ENCODE peak calls at places on chromosomes 1 and 21, in six cellular contexts. One of them, this sample, is unnamed.

GRCh38 chr1:76680676-76681075 is 186.6 kb upstream of the ST6GALNAC5 start:
- DNase-seq in GM12864: no peak
- DNase-seq in Panc1: no peak
- DNase-seq in uterus: no peak
- DNase-seq in retinal pigment epithelial cell: no peak
- DNase-seq in ascending aorta: no peak
- DNase-seq in this sample: no peak

GRCh38 chr1:52288286-52288685 is 77.7 kb downstream of the CC2D1B start:
- DNase-seq in ascending aorta: no peak
- DNase-seq in Panc1: no peak
- DNase-seq in uterus: no peak
- DNase-seq in retinal pigment epithelial cell: peak
- DNase-seq in GM12864: no peak
- DNase-seq in this sample: no peak

GRCh38 chr1:75514270-75514669 is 96.6 kb downstream of the SLC44A5 start:
- DNase-seq in uterus: no peak
- DNase-seq in Panc1: no peak
- DNase-seq in ascending aorta: no peak
- DNase-seq in retinal pigment epithelial cell: no peak
- DNase-seq in GM12864: no peak
- DNase-seq in this sample: no peak

GRCh38 chr21:14972678-14973077 is 92.1 kb downstream of the NRIP1 start:
- DNase-seq in retinal pigment epithelial cell: no peak
- DNase-seq in uterus: no peak
- DNase-seq in GM12864: no peak
- DNase-seq in Panc1: no peak
- DNase-seq in ascending aorta: no peak
- DNase-seq in this sample: no peak

GRCh38 chr1:196563768-196564167 is 44.5 kb downstream of the KCNT2 start:
- DNase-seq in Panc1: no peak
- DNase-seq in uterus: no peak
- DNase-seq in GM12864: no peak
- DNase-seq in retinal pigment epithelial cell: no peak
- DNase-seq in ascending aorta: no peak
- DNase-seq in this sample: no peak

GRCh38 chr1:67608661-67609571 is 76.1 kb upstream of the GADD45A start:
- DNase-seq in retinal pigment epithelial cell: no peak
- DNase-seq in GM12864: no peak
- DNase-seq in uterus: no peak
- DNase-seq in Panc1: no peak
- DNase-seq in ascending aorta: no peak
- DNase-seq in this sample: no peak

GRCh38 chr1:47559944-47560695 is 122.3 kb downstream of the FOXD2 start:
- DNase-seq in uterus: no peak
- DNase-seq in GM12864: no peak
- DNase-seq in ascending aorta: no peak
- DNase-seq in retinal pigment epithelial cell: no peak
- DNase-seq in Panc1: no peak
- DNase-seq in this sample: no peak

GRCh38 chr1:2229921-2230700 is 2.0 kb downstream of the SKI start:
- DNase-seq in retinal pigment epithelial cell: no peak
- DNase-seq in GM12864: no peak
- DNase-seq in ascending aorta: peak
- DNase-seq in uterus: peak
- DNase-seq in Panc1: no peak
- DNase-seq in this sample: no peak

GRCh38 chr1:7299329-7299799 is 471.7 kb upstream of the VAMP3 start:
- DNase-seq in uterus: peak
- DNase-seq in Panc1: peak
- DNase-seq in GM12864: no peak
- DNase-seq in ascending aorta: peak
- DNase-seq in retinal pigment epithelial cell: peak
- DNase-seq in this sample: no peak

GRCh38 chr1:182962554-182963115 is 9.7 kb upstream of the SHCBP1L start:
- DNase-seq in retinal pigment epithelial cell: peak
- DNase-seq in uterus: peak
- DNase-seq in GM12864: peak
- DNase-seq in ascending aorta: peak
- DNase-seq in Panc1: peak
- DNase-seq in this sample: peak

GRCh38 chr1:48051466-48052126 is 54.4 kb upstream of the TRABD2B start:
- DNase-seq in uterus: no peak
- DNase-seq in ascending aorta: no peak
- DNase-seq in Panc1: no peak
- DNase-seq in GM12864: no peak
- DNase-seq in retinal pigment epithelial cell: no peak
- DNase-seq in this sample: no peak

GRCh38 chr1:226611301-226611700 is 62.7 kb downstream of the STUM start:
- DNase-seq in ascending aorta: no peak
- DNase-seq in GM12864: no peak
- DNase-seq in retinal pigment epithelial cell: no peak
- DNase-seq in uterus: peak
- DNase-seq in Panc1: no peak
- DNase-seq in this sample: no peak

GRCh38 chr21:39077816-39078215 is 105.4 kb downstream of the PSMG1 start:
- DNase-seq in GM12864: no peak
- DNase-seq in ascending aorta: peak
- DNase-seq in uterus: no peak
- DNase-seq in retinal pigment epithelial cell: no peak
- DNase-seq in Panc1: no peak
- DNase-seq in this sample: no peak

GRCh38 chr1:238752332-238752731 is 634.0 kb upstream of the CHRM3 start:
- DNase-seq in uterus: no peak
- DNase-seq in GM12864: no peak
- DNase-seq in ascending aorta: no peak
- DNase-seq in Panc1: no peak
- DNase-seq in retinal pigment epithelial cell: no peak
- DNase-seq in this sample: no peak

GRCh38 chr1:180198186-180198585 is 31.9 kb upstream of the LHX4 start:
- DNase-seq in ascending aorta: no peak
- DNase-seq in GM12864: no peak
- DNase-seq in retinal pigment epithelial cell: peak
- DNase-seq in uterus: no peak
- DNase-seq in Panc1: no peak
- DNase-seq in this sample: no peak

GRCh38 chr1:3403388-3404179 is 50.9 kb upstream of the ARHGEF16 start:
- DNase-seq in Panc1: no peak
- DNase-seq in retinal pigment epithelial cell: no peak
- DNase-seq in ascending aorta: no peak
- DNase-seq in GM12864: no peak
- DNase-seq in uterus: no peak
- DNase-seq in this sample: no peak

DNA sequence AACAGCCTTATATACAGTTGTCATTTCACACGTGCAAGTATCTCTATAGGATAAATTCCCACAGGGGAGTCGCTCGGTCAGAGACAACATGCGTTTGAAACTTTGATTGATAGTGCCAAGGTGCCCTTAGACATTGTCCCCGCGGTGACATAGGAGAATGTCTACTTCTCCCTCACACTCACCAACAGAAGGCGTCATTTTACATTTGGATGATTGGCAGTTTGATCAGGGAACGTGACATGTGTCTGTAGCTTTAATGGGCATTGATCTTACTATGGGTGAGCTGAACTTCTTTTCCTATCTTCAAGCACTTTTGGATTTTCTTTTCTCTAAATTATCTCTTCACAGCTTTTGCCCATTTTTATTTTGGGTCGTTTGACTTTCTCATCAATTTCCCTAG is 42.6 kb upstream of the PAX7 start:
- DNase-seq in uterus: no peak
- DNase-seq in Panc1: no peak
- DNase-seq in ascending aorta: no peak
- DNase-seq in GM12864: no peak
- DNase-seq in retinal pigment epithelial cell: no peak
- DNase-seq in this sample: no peak
- H3K4me3 ChIP-seq in uterus: no peak
- H3K4me3 ChIP-seq in Panc1: no peak
- H3K4me3 ChIP-seq in ascending aorta: no peak
- H3K4me3 ChIP-seq in GM12864: no peak
- H3K4me3 ChIP-seq in retinal pigment epithelial cell: no peak
- H3K4me3 ChIP-seq in this sample: no peak

GRCh38 chr21:41393876-41394465 is 32.1 kb upstream of the MX1 start:
- DNase-seq in uterus: no peak
- DNase-seq in GM12864: no peak
- DNase-seq in retinal pigment epithelial cell: no peak
- DNase-seq in Panc1: no peak
- DNase-seq in ascending aorta: no peak
- DNase-seq in this sample: no peak
- TF ChIP-seq CTCF in uterus: no peak
- TF ChIP-seq CTCF in GM12864: no peak
- TF ChIP-seq CTCF in retinal pigment epithelial cell: no peak
- TF ChIP-seq CTCF in Panc1: no peak
- TF ChIP-seq CTCF in ascending aorta: no peak
- TF ChIP-seq CTCF in this sample: no peak

DNA sequence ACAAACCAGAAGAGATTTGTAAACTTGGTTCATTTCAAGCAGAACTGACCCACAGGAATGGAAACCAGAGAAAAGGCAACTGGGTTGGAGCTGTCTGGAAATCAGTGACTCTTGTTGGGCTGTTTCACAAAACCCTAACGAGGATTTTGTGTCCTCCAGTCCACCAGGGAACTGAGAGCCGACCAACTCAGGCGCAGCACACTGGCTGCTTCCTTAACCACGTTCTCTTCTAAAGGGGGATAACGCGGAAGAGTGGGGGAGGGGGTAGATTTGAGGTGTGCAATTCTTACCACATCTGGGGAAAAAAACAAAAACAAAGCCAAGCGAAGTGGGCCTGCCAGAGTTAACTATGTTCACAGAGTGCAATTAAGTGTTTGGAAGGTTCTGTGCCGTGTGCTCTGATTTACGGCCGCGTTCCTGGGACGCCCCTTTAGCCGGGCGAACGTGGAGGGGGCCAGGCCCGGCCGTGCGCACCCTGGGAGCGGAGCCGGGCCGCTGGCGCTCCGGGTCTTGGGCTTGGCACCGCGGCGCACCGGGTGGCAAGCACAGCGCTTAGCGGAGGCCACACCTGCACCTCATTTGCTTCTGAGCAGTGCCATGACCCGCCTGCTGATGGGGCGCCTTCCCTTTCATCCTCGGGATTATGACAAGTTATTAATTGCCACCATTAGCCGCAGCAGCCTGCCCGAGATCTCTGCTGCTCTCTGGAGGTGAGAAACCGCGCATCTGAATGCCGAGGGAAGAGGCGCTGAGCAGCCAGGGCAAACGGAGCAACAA is 248.6 kb upstream of the FOXD3 start:
- DNase-seq in Panc1: no peak
- DNase-seq in retinal pigment epithelial cell: no peak
- DNase-seq in uterus: no peak
- DNase-seq in GM12864: no peak
- DNase-seq in ascending aorta: no peak
- DNase-seq in this sample: no peak
- H3K4me3 ChIP-seq in Panc1: peak
- H3K4me3 ChIP-seq in retinal pigment epithelial cell: peak
- H3K4me3 ChIP-seq in uterus: no peak
- H3K4me3 ChIP-seq in GM12864: no peak
- H3K4me3 ChIP-seq in ascending aorta: no peak
- H3K4me3 ChIP-seq in this sample: no peak

GRCh38 chr1:41638086-41639024 is 153.9 kb upstream of the EDN2 start:
- DNase-seq in retinal pigment epithelial cell: no peak
- DNase-seq in Panc1: no peak
- DNase-seq in ascending aorta: peak
- DNase-seq in GM12864: no peak
- DNase-seq in uterus: no peak
- DNase-seq in this sample: no peak
- TF ChIP-seq CTCF in retinal pigment epithelial cell: no peak
- TF ChIP-seq CTCF in Panc1: no peak
- TF ChIP-seq CTCF in ascending aorta: no peak
- TF ChIP-seq CTCF in GM12864: no peak
- TF ChIP-seq CTCF in uterus: no peak
- TF ChIP-seq CTCF in this sample: no peak

GRCh38 chr1:9500756-9501754 is 38.2 kb upstream of the SLC25A33 start:
- DNase-seq in GM12864: no peak
- DNase-seq in retinal pigment epithelial cell: no peak
- DNase-seq in Panc1: no peak
- DNase-seq in uterus: no peak
- DNase-seq in ascending aorta: no peak
- DNase-seq in this sample: no peak
- H3K4me3 ChIP-seq in GM12864: no peak
- H3K4me3 ChIP-seq in retinal pigment epithelial cell: no peak
- H3K4me3 ChIP-seq in Panc1: no peak
- H3K4me3 ChIP-seq in uterus: no peak
- H3K4me3 ChIP-seq in ascending aorta: no peak
- H3K4me3 ChIP-seq in this sample: no peak

DNA sequence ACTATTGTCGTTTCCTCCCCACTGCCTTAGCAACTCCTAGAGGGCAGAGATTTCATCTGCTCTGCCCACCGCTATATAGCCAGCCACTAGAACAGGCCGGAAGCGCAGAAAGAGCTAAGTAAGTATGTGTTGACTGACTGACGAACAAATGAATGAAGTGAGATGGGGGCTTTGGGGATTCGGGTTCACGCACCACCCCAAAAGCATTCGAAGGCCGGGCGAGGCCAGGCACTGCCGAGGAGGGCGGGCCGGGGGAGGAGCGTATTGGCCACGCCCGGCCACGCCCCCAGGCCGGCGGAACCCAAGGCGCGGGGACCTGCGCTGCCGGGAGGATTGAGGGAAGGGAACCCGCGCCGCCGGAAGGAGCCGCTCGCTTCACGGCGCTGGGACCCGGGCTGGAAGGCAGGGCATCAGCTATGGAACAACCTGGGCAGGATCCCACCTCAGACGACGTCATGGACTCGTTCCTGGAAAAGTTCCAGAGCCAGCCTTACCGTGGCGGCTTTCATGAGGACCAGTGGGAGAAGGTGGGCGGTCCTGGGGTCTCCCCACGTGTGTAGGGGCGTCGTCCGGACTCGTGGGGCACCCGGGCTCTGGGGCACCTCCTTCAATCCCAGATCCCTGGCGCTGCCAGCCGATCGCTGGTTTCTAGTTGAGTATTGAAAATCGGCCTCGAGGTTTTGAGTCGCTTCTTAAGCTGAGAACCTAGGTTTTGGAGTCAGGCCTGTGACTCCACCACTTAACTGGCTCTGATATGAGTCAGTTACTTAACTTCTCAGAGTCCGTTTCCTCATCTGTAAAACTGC is at the start of gene TTC4:
- DNase-seq in retinal pigment epithelial cell: peak
- DNase-seq in Panc1: peak
- DNase-seq in GM12864: peak
- DNase-seq in ascending aorta: peak
- DNase-seq in uterus: peak
- DNase-seq in this sample: no peak
- TF ChIP-seq CTCF in retinal pigment epithelial cell: no peak
- TF ChIP-seq CTCF in Panc1: no peak
- TF ChIP-seq CTCF in GM12864: no peak
- TF ChIP-seq CTCF in ascending aorta: no peak
- TF ChIP-seq CTCF in uterus: no peak
- TF ChIP-seq CTCF in this sample: no peak

This sample was measured in esophagus squamous epithelium.